ENCODE peak calls at places on chromosomes 2 and 18, in four cellular contexts. L is A549, M is K562, V is ovary. N is an unnamed sample.
A peak's percentile ranks its signal among the peaks of the same experiment; 100 is the strongest.

GRCh38 chr2:138107288-138107687 is 143.0 kb downstream of the HNMT start:
- DNase-seq in L (peak; percentile 38), M (no peak), V (no peak), N (no peak)

GRCh38 chr2:178764097-178764496 is 43.1 kb downstream of the TTN start:
- DNase-seq in L (no peak), M (no peak), V (no peak), N (no peak)

GRCh38 chr2:30981101-30981500 is 157.1 kb downstream of the GALNT14 start:
- DNase-seq in L (no peak), M (no peak), V (no peak), N (no peak)

GRCh38 chr2:25982273-25982967 is at the start of gene KIF3C:
- DNase-seq in L (peak; percentile 75), M (peak; percentile 85), V (peak; percentile 77), N (peak; percentile 86)

GRCh38 chr2:210493528-210493927 is 17.0 kb upstream of the LANCL1 start:
- DNase-seq in L (no peak), M (no peak), V (no peak), N (no peak)

GRCh38 chr2:152920846-152921245 is 202.4 kb downstream of the ARL6IP6 start:
- DNase-seq in L (no peak), M (no peak), V (no peak), N (peak; percentile 66)

GRCh38 chr2:44928660-44929471 is 12.6 kb upstream of the SIX3 start:
- DNase-seq in L (no peak), M (no peak), V (no peak), N (no peak)

GRCh38 chr2:117717072-117717471 is 97.4 kb upstream of the DDX18 start:
- DNase-seq in L (no peak), M (no peak), V (no peak), N (no peak)

GRCh38 chr18:11995445-11996189 is 14.3 kb downstream of the IMPA2 start:
- DNase-seq in L (peak; percentile 77), M (peak; percentile 79), V (peak; percentile 64), N (peak; percentile 91)

GRCh38 chr18:45755936-45756335 is 32.0 kb downstream of the SLC14A1 start:
- DNase-seq in L (no peak), M (no peak), V (no peak), N (no peak)

DNA sequence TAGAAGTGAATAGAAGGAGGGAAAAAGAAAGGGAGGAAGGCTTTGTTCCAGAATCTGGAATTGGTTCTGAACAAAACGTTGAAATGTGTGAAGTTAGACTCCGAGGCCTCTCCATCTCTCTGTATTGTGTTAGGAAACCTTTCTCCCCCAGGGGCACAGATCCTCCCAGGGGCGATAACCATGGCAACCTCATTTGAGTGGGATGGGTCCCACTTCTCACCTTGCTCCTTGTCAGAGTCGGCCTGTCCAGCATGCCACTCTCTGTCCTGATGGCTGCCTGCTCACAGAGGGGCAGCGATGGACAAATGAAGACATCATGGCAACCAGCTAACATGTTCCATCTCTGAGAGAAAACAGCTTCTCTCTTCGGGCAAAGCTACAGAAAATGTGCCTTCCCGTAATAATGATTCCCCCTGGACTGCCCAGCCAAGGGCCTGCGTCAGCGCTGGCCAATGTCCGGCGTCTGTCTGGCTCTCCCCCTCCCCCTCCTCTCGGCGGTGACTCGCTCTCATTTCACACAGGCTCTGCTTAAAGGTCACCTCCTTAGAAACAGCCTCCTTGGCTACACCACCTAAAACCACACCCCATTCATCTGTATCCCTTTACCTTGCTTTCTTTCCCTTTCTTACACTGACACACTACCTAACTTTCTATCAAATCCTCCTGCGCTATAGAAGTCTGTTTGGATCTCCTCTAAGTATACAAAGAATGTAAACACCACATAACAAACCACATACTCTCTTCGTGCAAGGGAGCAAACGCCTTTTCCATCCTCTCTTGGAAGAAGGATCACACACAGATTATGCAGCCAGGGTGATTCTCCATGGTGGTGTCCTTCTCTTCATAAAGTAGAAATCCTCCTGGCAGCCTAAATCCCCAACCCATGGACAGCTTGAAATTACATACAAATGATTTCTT is 32.1 kb upstream of the TTC39C start:
- DNase-seq in L (peak; percentile 33), M (no peak), V (peak; percentile 75), N (peak; percentile 85)
- TF ChIP-seq EP300 in L (no peak), M (no peak), V (no peak), N (no peak)

GRCh38 chr18:73478191-73478590 is 610.4 kb upstream of the NETO1 start:
- DNase-seq in L (no peak), M (no peak), V (no peak), N (no peak)

GRCh38 chr18:73479472-73479871 is 611.7 kb upstream of the NETO1 start:
- DNase-seq in L (no peak), M (no peak), V (no peak), N (no peak)

GRCh38 chr18:73476021-73476420 is 608.2 kb upstream of the NETO1 start:
- DNase-seq in L (no peak), M (no peak), V (no peak), N (no peak)
- TF ChIP-seq EP300 in L (no peak), M (no peak), V (no peak), N (no peak)

GRCh38 chr2:72561621-72562318 is 264.1 kb downstream of the EXOC6B start:
- DNase-seq in L (peak; percentile 52), M (no peak), V (no peak), N (no peak)

DNA sequence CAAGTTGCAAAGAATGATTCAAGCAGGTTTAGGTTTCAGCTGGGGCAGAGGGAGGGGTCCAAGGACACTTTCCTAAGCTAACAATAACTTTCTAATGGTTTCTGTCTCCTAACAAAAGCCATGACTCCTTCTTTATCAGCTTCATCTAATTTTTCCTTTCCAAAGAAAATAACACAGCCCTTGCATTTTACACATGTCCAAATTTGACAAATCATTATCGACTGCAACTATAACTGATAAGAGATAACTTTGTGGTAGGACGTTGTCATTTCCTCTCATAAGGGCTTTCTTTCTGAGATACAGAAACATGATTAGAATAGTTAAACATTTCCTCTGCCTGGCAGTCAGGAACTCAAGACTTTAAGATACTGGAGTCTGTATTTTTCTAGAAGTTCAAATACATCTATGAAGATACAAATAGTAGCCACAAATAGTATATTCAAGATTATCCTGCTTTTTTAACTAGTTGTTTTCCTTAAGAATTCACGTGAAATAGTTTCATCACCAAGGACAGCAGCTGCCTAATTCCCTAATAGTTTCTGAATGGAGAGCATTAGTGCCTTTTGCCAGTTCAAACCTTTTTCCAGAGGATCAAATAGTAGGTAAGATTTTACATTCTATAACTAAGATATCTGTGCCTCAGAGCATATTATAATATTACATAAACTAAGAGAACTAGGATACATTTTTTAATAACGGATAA is 263.2 kb downstream of the EXOC6B start:
- DNase-seq in L (no peak), M (no peak), V (no peak), N (no peak)
- TF ChIP-seq EP300 in L (no peak), M (no peak), V (no peak), N (no peak)

GRCh38 chr18:39969813-39970494 is 1985.1 kb upstream of the PIK3C3 start:
- DNase-seq in L (no peak), M (no peak), V (no peak), N (no peak)
- TF ChIP-seq EP300 in L (no peak), M (no peak), V (no peak), N (no peak)